ENCODE peak calls at places on chromosomes 16 and 17, in ten cellular contexts. K is upper lobe of left lung; Z is esophagus squamous epithelium; F is CD8-positive, alpha-beta T cell; A is CD4-positive, alpha-beta memory T cell; B is AG04450; R is transverse colon; M is PC-3; V is CD4-positive, CD25-positive, alpha-beta regulatory T cell; X is fibroblast of lung. O is an unnamed sample. For H3K27me3, the result is how much of the 10 kb centered on the place peaks cover.

GRCh38 chr16:65604771-65605170 is 482.9 kb upstream of the CDH11 start:
- DNase-seq in K (no peak), B (no peak), V (no peak), M (no peak), A (no peak), Z (no peak), R (no peak), F (no peak), X (no peak), O (no peak)

GRCh38 chr16:57535680-57536305 is 578 bp downstream of the CCDC102A start:
- DNase-seq in Z (no peak), B (peak), V (peak), X (peak), F (peak), M (peak), R (peak), A (peak), K (peak), O (peak)

GRCh38 chr16:81313731-81314602 is 795 bp upstream of the GAN start:
- DNase-seq in R (no peak), M (no peak), K (no peak), V (no peak), Z (no peak), A (no peak), F (no peak), B (no peak), X (no peak), O (peak)

GRCh38 chr17:41308251-41308917 is 725 bp downstream of the KRTAP16-1 start:
- DNase-seq in A (peak), K (no peak), V (peak), M (no peak), R (peak), B (no peak), Z (peak), X (no peak), F (peak), O (no peak)

GRCh38 chr17:76151896-76152454 is 10.9 kb upstream of the FOXJ1 start:
- DNase-seq in M (no peak), K (no peak), R (no peak), B (no peak), V (peak), A (peak), X (no peak), F (no peak), Z (no peak), O (no peak)

GRCh38 chr17:55825213-55825612 is 74.4 kb downstream of the PCTP start:
- DNase-seq in R (no peak), V (peak), Z (no peak), A (no peak), M (peak), K (no peak), F (no peak), X (no peak), B (no peak), O (peak)

GRCh38 chr16:3528406-3528805 is 27.6 kb downstream of the CLUAP1 start:
- DNase-seq in Z (no peak), F (no peak), A (no peak), M (no peak), K (no peak), X (no peak), B (no peak), V (no peak), R (no peak), O (no peak)

GRCh38 chr17:42563543-42563942 is 1.6 kb downstream of the COASY start:
- DNase-seq in R (peak), Z (no peak), F (no peak), A (no peak), V (no peak), M (peak), B (no peak), K (no peak), X (no peak), O (peak)

GRCh38 chr17:12522743-12523181 is 142.9 kb upstream of the MYOCD start:
- DNase-seq in B (no peak), A (no peak), K (no peak), M (peak), R (peak), F (no peak), Z (no peak), X (peak), V (no peak), O (peak)

GRCh38 chr16:67459858-67460144 is 21.2 kb downstream of the ATP6V0D1 start:
- DNase-seq in V (no peak), M (no peak), Z (no peak), F (no peak), R (no peak), B (no peak), X (no peak), K (no peak), A (no peak), O (no peak)

GRCh38 chr17:5500804-5501391 is 14.5 kb downstream of the MIS12 start:
- DNase-seq in M (peak), A (peak), F (peak), Z (no peak), R (peak), V (peak), B (peak), K (peak), X (peak), O (peak)

GRCh38 chr17:19386974-19387920 is at the start of gene MFAP4:
- DNase-seq in K (peak), V (no peak), X (peak), M (no peak), A (no peak), B (peak), Z (no peak), R (peak), F (no peak), O (peak)

GRCh38 chr16:65744401-65744800 is 622.1 kb upstream of the CDH5 start:
- DNase-seq in V (no peak), A (no peak), Z (no peak), M (no peak), K (no peak), F (no peak), X (no peak), B (no peak), R (no peak), O (no peak)

GRCh38 chr16:53745753-53746258 is 41.9 kb downstream of the FTO start:
- DNase-seq in X (peak), Z (no peak), R (no peak), M (peak), K (no peak), B (no peak), V (no peak), A (no peak), F (no peak), O (peak)

GRCh38 chr17:68587026-68587425 is 14.1 kb downstream of the FAM20A start:
- DNase-seq in B (no peak), X (no peak), K (no peak), V (no peak), A (no peak), Z (no peak), R (no peak), M (no peak), F (no peak), O (no peak)

GRCh38 chr16:17828012-17828411 is 357.3 kb upstream of the XYLT1 start:
- DNase-seq in F (no peak), B (no peak), K (no peak), A (no peak), R (no peak), X (peak), V (no peak), Z (no peak), M (no peak), O (no peak)

GRCh38 chr17:67578058-67578457 is 139.7 kb upstream of the NOL11 start:
- DNase-seq in R (no peak), V (no peak), F (no peak), B (no peak), M (no peak), K (no peak), Z (no peak), X (no peak), A (no peak), O (peak)

GRCh38 chr17:82690786-82691489 is 7.6 kb downstream of the RAB40B start:
- DNase-seq in X (no peak), Z (no peak), K (no peak), F (no peak), R (no peak), A (no peak), M (no peak), V (no peak), B (no peak), O (no peak)

GRCh38 chr16:53912155-53912554 is 208.2 kb downstream of the FTO start:
- DNase-seq in V (peak), M (no peak), Z (no peak), R (no peak), F (peak), B (no peak), K (no peak), A (peak), X (no peak), O (no peak)

GRCh38 chr17:48492401-48493298 is 38.2 kb downstream of the HOXB1 start:
- DNase-seq in B (no peak), R (peak), K (peak), M (peak), F (peak), X (peak), A (peak), V (peak), Z (no peak), O (peak)

GRCh38 chr16:86730086-86730485 is 151.7 kb downstream of the FOXL1 start:
- DNase-seq in V (no peak), A (no peak), B (no peak), R (no peak), F (no peak), M (no peak), K (no peak), Z (no peak), X (no peak), O (no peak)

GRCh38 chr17:36152639-36153120 is 23.8 kb downstream of the TBC1D3B start:
- DNase-seq in A (no peak), M (no peak), V (no peak), Z (no peak), F (no peak), R (no peak), B (no peak), K (no peak), X (no peak), O (no peak)

GRCh38 chr16:57382535-57383275 is 10.4 kb downstream of the CX3CL1 start:
- DNase-seq in R (no peak), A (no peak), X (no peak), F (no peak), K (peak), Z (no peak), B (no peak), V (no peak), M (no peak), O (peak)

GRCh38 chr16:9820481-9821246 is 361.6 kb downstream of the GRIN2A start:
- DNase-seq in B (no peak), X (no peak), Z (no peak), M (no peak), R (no peak), K (no peak), F (no peak), A (no peak), V (no peak), O (peak)

GRCh38 chr17:37642706-37643105 is 540 bp downstream of the DDX52 start:
- DNase-seq in M (peak), R (no peak), X (peak), Z (no peak), V (peak), F (no peak), A (peak), B (no peak), K (no peak), O (peak)

DNA sequence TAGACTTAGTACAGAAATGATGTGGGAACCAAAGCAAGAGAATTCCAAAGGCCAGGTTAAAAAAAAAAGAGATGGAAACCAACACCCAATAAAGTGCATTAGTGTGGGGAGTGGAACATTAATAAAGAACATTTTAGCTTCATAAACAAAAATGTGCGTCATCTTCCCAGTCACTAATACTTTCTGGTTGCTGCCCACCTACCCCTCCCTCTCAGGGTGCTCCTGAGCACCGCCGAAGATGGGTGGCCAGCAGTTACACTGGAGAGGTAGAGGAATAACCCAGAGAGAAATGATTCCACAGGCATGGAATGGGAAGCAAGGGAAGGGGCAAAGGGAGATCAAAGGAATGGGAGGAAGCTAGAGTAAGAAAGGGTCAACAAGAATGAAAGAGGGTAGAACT is 6.0 kb upstream of the CHD3 start:
- DNase-seq in M (no peak), Z (no peak), F (no peak), X (peak), A (no peak), K (no peak), V (no peak), R (no peak), B (no peak), O (no peak)
- H3K4me3 ChIP-seq in M (no peak), Z (no peak), F (no peak), X (peak), A (no peak), K (no peak), V (peak), R (no peak), B (no peak), O (no peak)

GRCh38 chr17:58127846-58128245 is 20.3 kb upstream of the OR4D1 start:
- DNase-seq in F (no peak), K (no peak), X (no peak), R (no peak), V (no peak), A (no peak), Z (no peak), B (no peak), M (no peak), O (no peak)
- H3K27me3 ChIP-seq in F (under half), K (under half), X (under half), R (under half), V (under half), A (under half), Z (under half), B (under half), M (half or more), O (under half)

GRCh38 chr17:17080181-17080631 is 37.9 kb downstream of the MPRIP start:
- DNase-seq in Z (no peak), B (no peak), X (no peak), M (no peak), R (no peak), F (no peak), K (no peak), A (no peak), V (no peak), O (no peak)
- H3K4me3 ChIP-seq in Z (no peak), B (no peak), X (no peak), M (no peak), R (no peak), F (no peak), K (no peak), A (no peak), V (no peak), O (no peak)

GRCh38 chr16:88556294-88556988 is 13.8 kb upstream of the ZC3H18 start:
- DNase-seq in B (no peak), M (no peak), V (no peak), F (no peak), K (no peak), X (no peak), R (peak), A (no peak), Z (no peak), O (no peak)

GRCh38 chr16:88552166-88552565 is 18.0 kb upstream of the ZC3H18 start:
- DNase-seq in Z (no peak), M (no peak), F (no peak), A (no peak), K (no peak), R (no peak), B (no peak), V (no peak), X (no peak), O (peak)

GRCh38 chr16:88552815-88553214 is 17.4 kb upstream of the ZC3H18 start:
- DNase-seq in A (no peak), M (no peak), Z (no peak), R (peak), V (no peak), F (no peak), B (no peak), K (no peak), X (no peak), O (no peak)

GRCh38 chr16:88554711-88555264 is 15.4 kb upstream of the ZC3H18 start:
- DNase-seq in V (no peak), Z (no peak), B (no peak), F (no peak), R (no peak), K (no peak), A (no peak), X (no peak), M (no peak), O (peak)

GRCh38 chr16:88553739-88554138 is 16.5 kb upstream of the ZC3H18 start:
- DNase-seq in K (no peak), M (no peak), B (no peak), A (no peak), Z (no peak), F (no peak), R (no peak), X (no peak), V (no peak), O (peak)
- H3K27me3 ChIP-seq in K (under half), M (under half), B (under half), A (under half), Z (under half), F (under half), R (under half), X (under half), V (under half), O (under half)

DNA sequence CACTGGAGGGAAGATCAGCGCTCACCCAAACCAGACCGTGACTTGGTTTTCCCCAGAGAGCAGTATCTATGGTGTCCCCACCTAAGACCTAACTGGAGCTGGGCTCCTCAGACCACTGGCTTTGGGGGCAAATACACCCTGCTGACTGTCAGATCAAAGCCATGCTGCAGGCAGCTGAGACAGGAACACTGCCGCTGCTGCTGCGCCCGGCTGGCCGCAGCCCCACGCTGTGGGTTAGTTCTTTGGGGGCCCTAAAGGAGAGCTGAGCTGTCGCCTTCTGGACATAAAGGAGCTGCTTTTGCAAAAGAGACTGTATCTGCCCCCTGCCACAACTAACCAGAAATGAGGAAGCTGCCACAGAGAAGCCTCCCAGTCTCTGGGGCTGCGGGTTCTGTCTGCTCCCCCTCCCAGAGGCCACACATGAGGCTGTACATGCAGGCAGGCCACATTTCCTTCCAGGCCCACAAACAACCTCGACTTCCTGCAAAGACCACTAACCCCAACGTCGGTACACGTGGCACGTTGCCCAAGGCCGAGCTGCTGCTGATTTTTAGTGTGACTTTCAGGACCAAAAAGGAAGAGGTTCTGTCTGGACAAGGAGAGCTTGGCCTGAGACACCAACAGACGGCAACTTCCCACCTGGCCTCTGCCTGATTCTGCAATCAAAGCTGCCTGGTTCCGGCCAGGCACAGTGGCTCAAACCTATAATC is 18.2 kb upstream of the ABR start:
- DNase-seq in V (peak), F (peak), B (no peak), K (peak), R (peak), X (peak), Z (peak), M (no peak), A (peak), O (peak)
- H3K4me3 ChIP-seq in V (no peak), F (peak), B (no peak), K (no peak), R (no peak), X (no peak), Z (no peak), M (no peak), A (no peak), O (no peak)

DNA sequence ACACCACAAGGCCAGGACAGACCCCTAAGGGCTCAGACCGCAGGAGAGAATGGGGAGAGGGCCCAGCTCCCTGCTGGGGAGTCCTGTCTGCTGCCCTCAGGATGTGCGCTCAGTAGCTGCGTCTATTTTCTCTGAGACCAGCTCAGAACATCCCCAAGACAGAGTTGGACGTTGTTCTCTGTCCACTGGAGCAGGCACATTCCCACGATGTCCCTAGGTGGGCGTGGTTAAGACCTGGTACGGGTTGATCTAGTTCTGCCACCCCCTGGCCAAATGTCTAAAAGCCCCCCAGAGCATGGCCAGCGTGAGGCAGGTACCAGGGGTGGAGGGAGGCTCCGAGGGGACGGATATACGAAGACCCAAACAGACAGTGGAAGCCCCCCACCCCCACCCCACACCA is 842 bp upstream of the CALB2 start:
- DNase-seq in A (no peak), V (no peak), Z (no peak), B (no peak), R (no peak), K (no peak), X (no peak), M (peak), F (no peak), O (peak)
- H3K27me3 ChIP-seq in A (under half), V (under half), Z (under half), B (under half), R (under half), K (under half), X (under half), M (under half), F (under half), O (under half)